ENCODE peak calls at places on chromosomes 11 and 22, in four cellular contexts. S is A549, Z is esophagus muscularis mucosa, V is heart right ventricle. Q is an unnamed sample.

GRCh38 chr11:133745791-133746190 is 99.5 kb downstream of the SPATA19 start:
- DNase-seq in S (no peak), V (no peak), Z (no peak), Q (no peak)

GRCh38 chr22:39249081-39249704 is 4.4 kb upstream of the PDGFB start:
- DNase-seq in Z (no peak), S (no peak), V (no peak), Q (no peak)

GRCh38 chr22:35805466-35805865 is 87.8 kb downstream of the APOL5 start:
- DNase-seq in S (no peak), Z (no peak), V (no peak), Q (no peak)

GRCh38 chr11:130157111-130157510 is 2.5 kb upstream of the ST14 start:
- DNase-seq in V (no peak), Z (no peak), S (no peak), Q (no peak)

GRCh38 chr11:118619444-118620205 is 12.2 kb downstream of the PHLDB1 start:
- DNase-seq in Z (no peak), V (no peak), S (no peak), Q (no peak)

GRCh38 chr11:20158597-20159257 is 1.5 kb downstream of the DBX1 start:
- DNase-seq in V (peak), S (no peak), Z (no peak), Q (peak)

GRCh38 chr11:96162816-96163499 is 180.0 kb downstream of the MAML2 start:
- DNase-seq in Z (no peak), S (no peak), V (no peak), Q (no peak)

GRCh38 chr11:96328395-96329010 is 14.5 kb downstream of the MAML2 start:
- DNase-seq in S (no peak), V (no peak), Z (no peak), Q (no peak)

GRCh38 chr11:10522921-10523320 is 18.1 kb downstream of the RNF141 start:
- DNase-seq in V (no peak), S (no peak), Z (no peak), Q (no peak)

GRCh38 chr11:125262194-125262824 is 97.8 kb downstream of the PKNOX2 start:
- DNase-seq in S (no peak), Z (no peak), V (no peak), Q (no peak)

GRCh38 chr11:73521621-73522020 is 76.3 kb downstream of the FAM168A start:
- DNase-seq in S (no peak), V (no peak), Z (no peak), Q (no peak)

GRCh38 chr11:1908579-1908978 is 10.9 kb upstream of the TNNT3 start:
- DNase-seq in S (no peak), V (no peak), Z (no peak), Q (no peak)

GRCh38 chr11:111081021-111081511 is 164.5 kb upstream of the POU2AF2 start:
- DNase-seq in S (no peak), Z (no peak), V (no peak), Q (no peak)

GRCh38 chr11:11798586-11799438 is 43.0 kb upstream of the USP47 start:
- DNase-seq in Z (peak), V (peak), S (peak), Q (peak)

GRCh38 chr11:15969281-15969680 is 387.1 kb downstream of the SOX6 start:
- DNase-seq in S (peak), Z (no peak), V (peak), Q (no peak)

GRCh38 chr11:17760102-17761029 is 25.8 kb downstream of the KCNC1 start:
- DNase-seq in S (peak), V (peak), Z (no peak), Q (no peak)

GRCh38 chr11:6378695-6378989 is 11.6 kb upstream of the SMPD1 start:
- DNase-seq in Z (no peak), V (no peak), S (no peak), Q (no peak)

GRCh38 chr11:111913997-111914396 is 1.5 kb downstream of the HSPB2 start:
- DNase-seq in S (no peak), Z (no peak), V (no peak), Q (peak)

GRCh38 chr11:63635762-63636465 is 21.7 kb upstream of the PLAAT3 start:
- DNase-seq in S (peak), Z (no peak), V (peak), Q (peak)

GRCh38 chr11:2762031-2762380 is 62.2 kb upstream of the KCNQ1OT1 start:
- DNase-seq in V (no peak), Z (peak), S (no peak), Q (no peak)

GRCh38 chr22:36384766-36385400 is 2.9 kb downstream of the MYH9 start:
- DNase-seq in V (no peak), S (no peak), Z (no peak), Q (no peak)

GRCh38 chr11:83855237-83855636 is 569.1 kb upstream of the CCDC90B start:
- DNase-seq in S (no peak), Z (no peak), V (no peak), Q (no peak)

GRCh38 chr11:45593992-45594391 is 71.4 kb downstream of the CHST1 start:
- DNase-seq in S (no peak), Z (no peak), V (no peak), Q (no peak)

GRCh38 chr11:33530824-33531223 is 169.8 kb downstream of the C11orf91 start:
- DNase-seq in S (no peak), V (no peak), Z (peak), Q (no peak)

GRCh38 chr11:45805305-45806071 is 539 bp downstream of the SLC35C1 start:
- DNase-seq in S (peak), V (peak), Z (no peak), Q (no peak)

GRCh38 chr22:42275176-42275575 is 4.7 kb upstream of the TCF20 start:
- DNase-seq in S (no peak), Z (no peak), V (no peak), Q (no peak)

GRCh38 chr11:100830978-100831732 is 144.1 kb downstream of the ARHGAP42 start:
- DNase-seq in Z (no peak), S (no peak), V (no peak), Q (no peak)

GRCh38 chr11:12785901-12786300 is 111.7 kb downstream of the TEAD1 start:
- DNase-seq in V (no peak), S (no peak), Z (no peak), Q (no peak)

GRCh38 chr11:69049490-69049867 is 747 bp downstream of the TPCN2 start:
- DNase-seq in S (peak), Z (no peak), V (no peak), Q (no peak)

GRCh38 chr22:33842421-33843094 is 77.7 kb downstream of the LARGE1 start:
- DNase-seq in V (no peak), S (no peak), Z (no peak), Q (no peak)

GRCh38 chr22:46569055-46569847 is 31.8 kb upstream of the CELSR1 start:
- DNase-seq in S (no peak), V (no peak), Z (no peak), Q (no peak)

GRCh38 chr11:24496728-24497396 is at the start of gene LUZP2:
- DNase-seq in S (no peak), V (peak), Z (no peak), Q (peak)

GRCh38 chr11:94768602-94769511 is 701 bp downstream of the AMOTL1 start:
- DNase-seq in S (no peak), V (peak), Z (no peak), Q (no peak)

GRCh38 chr22:37189011-37189466 is 992 bp upstream of the C1QTNF6 start:
- DNase-seq in V (no peak), Z (no peak), S (no peak), Q (no peak)

GRCh38 chr11:124829986-124830385 is 29.8 kb upstream of the MSANTD2 start:
- DNase-seq in V (no peak), S (no peak), Z (no peak), Q (no peak)

DNA sequence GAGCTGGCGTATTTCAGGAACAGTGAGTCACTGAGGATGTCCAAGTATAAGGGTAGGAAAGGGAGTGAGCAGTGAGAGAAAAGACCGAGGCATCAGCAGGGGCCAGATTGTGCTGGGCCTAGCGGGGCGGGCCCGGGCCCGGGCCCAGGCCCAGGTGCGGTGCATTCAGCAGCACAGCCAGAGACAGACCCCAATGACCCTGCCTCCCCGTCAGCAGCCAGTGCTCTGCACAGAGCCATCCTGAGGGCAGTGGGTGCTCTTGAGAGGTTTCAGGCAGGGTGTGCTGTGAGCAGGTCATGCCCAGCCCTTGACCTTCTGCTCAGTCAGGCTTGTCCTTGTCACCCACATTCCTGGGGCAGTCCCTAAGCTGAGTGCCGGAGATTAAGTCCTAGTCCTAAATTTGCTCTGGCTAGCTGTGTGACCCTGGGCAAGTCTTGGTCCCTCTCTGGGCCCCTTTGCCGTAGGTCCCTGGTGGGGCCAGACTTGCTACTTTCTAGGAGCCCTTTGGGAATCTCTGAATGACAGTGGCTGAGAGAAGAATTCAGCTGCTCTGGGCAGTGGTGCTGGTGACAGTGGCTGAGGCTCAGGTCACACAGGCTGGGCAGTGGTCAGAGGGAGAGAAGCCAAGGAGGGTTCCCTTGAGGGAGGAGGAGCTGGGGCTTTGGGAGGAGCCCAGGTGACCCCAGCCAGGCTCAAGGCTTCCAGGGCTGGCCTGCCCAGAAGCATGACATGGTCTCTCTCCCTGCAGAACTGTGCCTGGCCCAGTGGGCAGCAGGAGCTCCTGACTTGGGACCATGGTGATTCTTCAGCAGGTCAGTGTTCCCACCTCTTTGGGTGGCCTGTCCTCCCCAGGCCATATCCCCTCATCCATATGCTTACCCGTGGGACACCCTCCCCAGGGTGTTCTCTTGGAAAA is 2.1 kb downstream of the MYO7A start:
- DNase-seq in S (no peak), V (no peak), Z (no peak), Q (no peak)
- H3K27ac ChIP-seq in S (no peak), V (peak), Z (no peak), Q (peak)

GRCh38 chr11:103488021-103488420 is 378.8 kb downstream of the DYNC2H1 start:
- DNase-seq in Z (no peak), V (no peak), S (no peak), Q (no peak)
- H3K27ac ChIP-seq in Z (no peak), V (no peak), S (no peak), Q (no peak)

GRCh38 chr22:20023214-20023613 is 2.3 kb downstream of the TANGO2 start:
- DNase-seq in Z (no peak), S (no peak), V (no peak), Q (no peak)

GRCh38 chr22:20025401-20026203 is 4.7 kb downstream of the TANGO2 start:
- DNase-seq in S (no peak), V (no peak), Z (no peak), Q (no peak)

GRCh38 chr22:20022231-20023069 is 1.5 kb downstream of the TANGO2 start:
- DNase-seq in Z (no peak), S (no peak), V (no peak), Q (no peak)

GRCh38 chr22:20026204-20026908 is 5.4 kb downstream of the TANGO2 start:
- DNase-seq in V (no peak), S (no peak), Z (no peak), Q (peak)

DNA sequence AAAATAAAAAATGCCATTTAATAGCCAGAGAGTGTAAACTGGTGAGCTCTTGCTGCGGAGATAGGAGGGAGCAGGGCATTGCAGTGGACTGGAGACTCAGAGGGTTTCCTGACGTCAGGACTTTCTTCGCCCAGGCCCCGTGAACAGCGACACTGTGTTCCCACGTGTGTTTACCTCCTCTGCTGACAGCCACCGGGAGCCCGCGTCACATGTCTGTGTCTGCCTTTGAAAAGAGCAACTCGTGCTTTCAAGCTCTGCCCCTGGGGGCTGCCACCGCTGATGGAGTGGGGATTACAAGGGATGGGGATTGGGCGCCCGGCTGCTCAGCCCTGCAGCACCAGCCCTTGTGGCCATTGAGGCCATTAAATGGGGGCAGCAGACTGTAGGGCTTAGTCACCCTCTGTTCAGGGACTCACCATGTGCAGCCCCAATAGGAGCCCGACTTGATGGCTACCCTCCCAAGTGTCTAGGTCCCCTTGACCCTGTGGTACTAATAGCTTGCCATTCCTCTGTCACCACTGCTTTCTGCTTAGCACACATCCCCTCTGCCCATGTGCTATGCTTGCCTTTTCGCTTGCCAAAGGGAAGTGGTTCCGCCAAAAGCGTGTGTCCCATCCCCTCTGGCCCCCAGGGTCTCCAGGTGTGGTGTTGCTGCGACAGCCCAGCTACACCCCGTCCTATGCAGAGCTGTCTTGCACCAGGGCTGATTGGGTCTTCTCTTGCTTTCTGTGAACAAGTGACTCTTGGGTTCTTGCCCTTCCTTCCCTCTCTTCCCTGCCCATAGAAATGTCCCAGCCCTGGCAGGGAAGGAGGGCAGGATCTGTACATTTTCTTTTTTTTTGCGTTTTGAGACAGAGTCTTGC is 3.5 kb downstream of the TANGO2 start:
- DNase-seq in Z (no peak), S (no peak), V (peak), Q (no peak)
- H3K27ac ChIP-seq in Z (no peak), S (no peak), V (peak), Q (no peak)

DNA sequence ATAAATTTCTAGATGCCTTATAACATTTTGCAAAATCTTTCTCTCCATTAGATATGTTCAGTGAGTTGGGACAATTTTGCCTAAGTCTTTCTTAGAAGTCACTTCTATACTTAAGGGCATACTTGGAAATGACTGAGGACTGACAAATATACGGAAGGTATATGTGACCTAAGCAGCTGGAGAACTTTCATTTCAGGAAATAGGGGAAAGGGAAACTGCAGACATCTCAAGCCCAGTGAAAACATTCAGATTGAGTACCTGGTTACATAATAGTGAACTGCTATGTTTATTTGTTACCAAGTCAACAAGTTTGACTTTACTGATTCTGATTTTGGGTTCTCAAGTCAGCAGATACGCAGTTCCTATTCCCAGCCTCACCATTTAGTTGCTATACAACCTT is 1173.9 kb downstream of the LRRC4C start:
- DNase-seq in S (no peak), V (no peak), Z (no peak), Q (no peak)
- H3K27ac ChIP-seq in S (no peak), V (no peak), Z (no peak), Q (no peak)

DNA sequence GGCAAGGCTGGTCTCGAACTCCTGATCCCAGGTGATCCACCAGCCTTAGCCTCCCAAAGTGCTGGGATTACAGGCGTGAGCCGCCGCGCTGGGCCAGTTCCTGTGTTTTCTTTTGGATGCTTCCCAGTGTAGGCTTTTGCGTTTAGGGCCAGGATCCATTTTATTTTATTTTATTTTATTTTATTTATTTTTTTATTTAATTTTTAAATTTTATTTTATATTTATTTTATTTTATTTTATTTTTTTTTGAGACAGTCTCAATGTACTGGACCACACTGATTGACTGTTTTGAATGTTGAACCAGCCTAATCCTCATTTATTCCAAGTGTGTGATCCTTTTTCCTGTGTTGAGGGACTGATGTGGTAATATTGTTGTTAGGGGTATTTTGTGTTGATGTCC is 8.4 kb downstream of the EPS8L2 start:
- DNase-seq in Z (no peak), V (no peak), S (no peak), Q (no peak)
- H3K27ac ChIP-seq in Z (no peak), V (no peak), S (peak), Q (no peak)

DNA sequence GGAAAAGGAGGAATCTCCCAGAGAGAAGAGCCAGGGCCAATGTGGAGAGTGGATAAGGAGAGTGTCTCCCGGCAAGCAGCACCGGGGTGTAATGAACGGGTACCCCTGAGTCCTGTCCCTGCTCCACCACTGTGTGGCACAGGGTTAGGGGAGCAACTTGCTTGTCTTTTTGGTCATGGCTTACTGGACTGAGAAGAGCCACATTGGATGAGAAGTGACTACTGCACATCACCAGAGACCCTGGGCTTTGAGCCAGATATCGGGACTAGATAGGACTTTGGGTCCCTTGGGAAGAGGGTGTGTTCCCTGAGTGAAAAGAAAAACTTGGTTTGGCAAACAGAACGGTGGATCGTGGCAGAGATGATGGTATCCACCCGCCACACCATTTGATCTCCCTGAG is 24.6 kb downstream of the SDHAF2 start:
- DNase-seq in S (no peak), V (no peak), Z (no peak), Q (no peak)
- H3K27ac ChIP-seq in S (no peak), V (peak), Z (peak), Q (no peak)

GRCh38 chr11:117189191-117189940 is 9.8 kb upstream of the TAGLN start:
- DNase-seq in S (no peak), V (no peak), Z (no peak), Q (no peak)
- H3K27ac ChIP-seq in S (no peak), V (no peak), Z (no peak), Q (no peak)

GRCh38 chr11:8711895-8712442 is 29.4 kb downstream of the RPL27A start:
- DNase-seq in S (no peak), Z (no peak), V (no peak), Q (no peak)

GRCh38 chr11:8709002-8709672 is 26.5 kb downstream of the RPL27A start:
- DNase-seq in Z (peak), S (no peak), V (peak), Q (no peak)

GRCh38 chr11:8707541-8708270 is 25.1 kb downstream of the RPL27A start:
- DNase-seq in S (no peak), V (peak), Z (peak), Q (peak)

GRCh38 chr11:8712506-8712905 is 29.9 kb downstream of the RPL27A start:
- DNase-seq in S (no peak), Z (no peak), V (no peak), Q (no peak)

GRCh38 chr11:8709777-8710176 is 27.2 kb downstream of the RPL27A start:
- DNase-seq in S (no peak), Z (no peak), V (no peak), Q (no peak)
- H3K27ac ChIP-seq in S (no peak), Z (peak), V (peak), Q (peak)

Q was measured in caudate nucleus.